ENCODE peak calls at places on chromosomes 12 and 14, in seven cellular contexts. S, Y, L, E, O, J and N are unnamed samples.

GRCh38 chr14:92154283-92154942 is 32.6 kb downstream of the CPSF2 start:
- DNase-seq in Y (no peak), O (no peak), J (no peak), E (no peak), L (no peak), S (no peak), N (no peak)

GRCh38 chr12:116677202-116677651 is 60.6 kb downstream of the SPRING1 start:
- DNase-seq in Y (no peak), L (no peak), O (no peak), E (no peak), S (no peak), J (no peak), N (no peak)

GRCh38 chr14:75417674-75418073 is 10.1 kb upstream of the JDP2 start:
- DNase-seq in E (peak; percentile 67), S (no peak), L (no peak), O (no peak), Y (no peak), J (no peak), N (no peak)

GRCh38 chr12:101596172-101596571 is 1.4 kb downstream of the MYBPC1 start:
- DNase-seq in L (no peak), O (no peak), Y (no peak), J (no peak), E (no peak), S (no peak), N (no peak)

GRCh38 chr14:69263771-69264170 is 3.8 kb downstream of the GALNT16 start:
- DNase-seq in O (no peak), E (no peak), Y (no peak), L (no peak), S (no peak), J (no peak), N (no peak)

GRCh38 chr14:89060191-89060590 is 235.7 kb downstream of the TTC8 start:
- DNase-seq in E (no peak), O (no peak), S (no peak), Y (no peak), L (no peak), J (no peak), N (no peak)

GRCh38 chr12:118979763-118980406 is 1.5 kb upstream of the SRRM4 start:
- DNase-seq in Y (no peak), L (peak; percentile 79), E (peak; percentile 33), S (no peak), J (peak; percentile 78), O (no peak), N (peak; percentile 63)

GRCh38 chr14:57389646-57390036 is 745 bp upstream of the NAA30 start:
- DNase-seq in L (peak; percentile 8), S (no peak), O (no peak), E (no peak), J (no peak), Y (no peak), N (no peak)

GRCh38 chr14:105252552-105253328 is 4.4 kb downstream of the BTBD6 start:
- DNase-seq in Y (no peak), E (no peak), O (no peak), S (no peak), J (no peak), L (no peak), N (no peak)

GRCh38 chr12:26327975-26328635 is 132.7 kb downstream of the SSPN start:
- DNase-seq in J (no peak), L (no peak), S (no peak), Y (no peak), O (no peak), E (no peak), N (no peak)

GRCh38 chr14:94548999-94549985 is 11.9 kb upstream of the SERPINA4 start:
- DNase-seq in L (peak; percentile 82), J (peak; percentile 44), Y (peak; percentile 45), S (peak; percentile 7), E (peak; percentile 75), O (peak; percentile 30), N (peak; percentile 1)

GRCh38 chr14:99518441-99519346 is 37.5 kb downstream of the CCNK start:
- DNase-seq in J (peak; percentile 53), O (peak; percentile 75), L (peak; percentile 84), S (peak; percentile 52), Y (peak; percentile 40), E (peak; percentile 86), N (peak; percentile 23)

GRCh38 chr12:54579696-54580333 is 8.6 kb downstream of the PPP1R1A start:
- DNase-seq in J (peak; percentile 81), Y (peak; percentile 88), E (peak; percentile 86), L (peak; percentile 96), S (peak; percentile 58), O (peak; percentile 57), N (no peak)

GRCh38 chr14:101174522-101174838 is 271.0 kb upstream of the RTL1 start:
- DNase-seq in J (no peak), S (no peak), E (no peak), O (no peak), Y (no peak), L (no peak), N (peak; percentile 83)

GRCh38 chr14:24816929-24817637 is 183.1 kb upstream of the GZMB start:
- DNase-seq in L (no peak), O (no peak), Y (no peak), S (no peak), E (no peak), J (no peak), N (no peak)

GRCh38 chr12:57474862-57475261 is 4.8 kb downstream of the ARHGAP9 start:
- DNase-seq in J (no peak), Y (no peak), E (no peak), S (no peak), L (no peak), O (no peak), N (no peak)